ENCODE peak calls at places on chromosomes 3 and 15, in four cellular contexts. R, W, P and C are unnamed samples.

GRCh38 chr3:116667791-116668190 is 41.8 kb upstream of the TUSC7 start:
- DNase-seq in R (no peak), W (no peak), P (no peak), C (no peak)

GRCh38 chr3:4680881-4681300 is 187.7 kb downstream of the ITPR1 start:
- DNase-seq in R (no peak), W (no peak), P (no peak), C (no peak)

GRCh38 chr3:121957674-121958419 is 63.6 kb downstream of the SLC15A2 start:
- DNase-seq in R (peak), W (no peak), P (no peak), C (no peak)

GRCh38 chr3:115341208-115341607 is 194.1 kb upstream of the ZBTB20 start:
- DNase-seq in R (no peak), W (no peak), P (no peak), C (no peak)

GRCh38 chr3:196117809-196118208 is 35.9 kb upstream of the TFRC start:
- DNase-seq in R (no peak), W (no peak), P (no peak), C (no peak)

GRCh38 chr15:78322243-78322642 is 17.9 kb upstream of the CRABP1 start:
- DNase-seq in R (no peak), W (no peak), P (no peak), C (peak)

GRCh38 chr15:69855601-69856000 is 242.1 kb downstream of the TLE3 start:
- DNase-seq in R (no peak), W (no peak), P (no peak), C (no peak)

GRCh38 chr3:105868745-105869530 is at the start of gene CBLB:
- DNase-seq in R (peak), W (peak), P (peak), C (peak)

GRCh38 chr3:17800232-17800631 is 57.8 kb upstream of the TBC1D5 start:
- DNase-seq in R (no peak), W (no peak), P (no peak), C (no peak)

GRCh38 chr3:15769256-15769915 is 28.4 kb downstream of the ANKRD28 start:
- DNase-seq in R (no peak), W (no peak), P (no peak), C (no peak)

GRCh38 chr15:53453253-53454105 is 306.0 kb downstream of the WDR72 start:
- DNase-seq in R (no peak), W (no peak), P (peak), C (no peak)

DNA sequence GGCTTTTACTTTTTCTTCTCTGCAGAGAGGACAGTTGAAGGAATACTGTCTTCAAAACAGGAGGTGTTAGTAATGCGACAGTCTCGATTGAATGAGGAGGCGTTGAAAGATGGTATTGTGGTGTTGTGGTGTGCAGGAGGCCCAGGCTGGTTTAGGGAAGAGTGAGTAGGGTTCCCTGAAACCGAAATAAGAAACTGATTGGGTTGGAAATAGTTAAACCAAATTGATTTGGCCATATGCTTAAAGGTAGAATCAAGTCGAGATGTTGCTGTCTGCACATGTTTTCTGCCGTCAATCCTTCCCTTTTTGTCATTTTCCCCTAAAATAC is 848 bp downstream of the ATP6V1A start:
- DNase-seq in R (peak), W (no peak), P (peak), C (no peak)
- H2AFZ ChIP-seq in R (peak), W (peak), P (no peak), C (peak)

GRCh38 chr3:22861426-22861825 is 341.7 kb upstream of the UBE2E2 start:
- DNase-seq in R (no peak), W (no peak), P (no peak), C (no peak)
- TF ChIP-seq CREB1 in R (no peak), W (no peak), P (no peak), C (no peak)

DNA sequence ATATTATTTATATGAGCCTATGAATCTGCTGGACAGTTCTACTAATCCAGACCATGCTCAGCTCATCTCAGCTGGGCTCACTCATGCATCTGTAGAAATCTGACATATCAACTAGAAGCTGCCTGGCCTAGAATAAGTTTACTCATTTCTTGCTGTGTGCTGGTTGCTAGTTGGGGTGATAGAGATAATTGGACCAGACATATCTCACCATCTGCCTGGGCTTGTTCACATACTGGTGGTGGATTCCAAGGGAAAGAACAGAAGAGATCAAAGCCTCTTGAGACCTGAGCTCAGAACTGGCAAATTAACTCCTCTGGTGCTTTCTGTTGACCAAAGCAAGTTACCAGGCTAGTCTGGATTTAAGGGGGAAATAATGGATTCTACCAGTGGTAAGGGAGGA is 109.1 kb downstream of the NSUN3 start:
- DNase-seq in R (no peak), W (no peak), P (no peak), C (no peak)
- TF ChIP-seq REST in R (peak), W (no peak), P (no peak), C (no peak)

GRCh38 chr3:65703820-65704219 is 334.9 kb downstream of the MAGI1 start:
- DNase-seq in R (no peak), W (no peak), P (no peak), C (no peak)
- H2AFZ ChIP-seq in R (no peak), W (no peak), P (no peak), C (no peak)